ENCODE peak calls at places on chromosomes 12 and 14, in six cellular contexts. I, H, U, N, O and K are unnamed samples.

GRCh38 chr14:54662491-54663116 is 95.7 kb downstream of the SAMD4A start:
- DNase-seq in I (no peak), H (no peak), U (no peak), N (no peak), O (no peak), K (no peak)

GRCh38 chr12:122687091-122687490 is 16.1 kb downstream of the HCAR2 start:
- DNase-seq in I (peak), H (peak), U (no peak), N (no peak), O (no peak), K (no peak)

GRCh38 chr12:42790761-42791151 is 201.2 kb upstream of the PRICKLE1 start:
- DNase-seq in I (peak), H (no peak), U (no peak), N (no peak), O (peak), K (peak)

GRCh38 chr12:4379410-4379809 is at the start of gene FGF23:
- DNase-seq in I (peak), H (no peak), U (no peak), N (no peak), O (peak), K (no peak)

GRCh38 chr12:109687250-109687649 is 26.4 kb upstream of the FAM222A start:
- DNase-seq in I (no peak), H (no peak), U (no peak), N (no peak), O (no peak), K (no peak)

GRCh38 chr12:21054334-21054733 is 76.7 kb upstream of the SLCO1B1 start:
- DNase-seq in I (no peak), H (no peak), U (no peak), N (peak), O (no peak), K (no peak)

GRCh38 chr12:121530600-121531355 is 50.0 kb downstream of the KDM2B start:
- DNase-seq in I (peak), H (peak), U (no peak), N (peak), O (peak), K (no peak)

GRCh38 chr14:96783306-96784224 is 13.6 kb upstream of the VRK1 start:
- DNase-seq in I (no peak), H (no peak), U (no peak), N (no peak), O (peak), K (no peak)

GRCh38 chr14:59032821-59033220 is 155.6 kb upstream of the DAAM1 start:
- DNase-seq in I (no peak), H (no peak), U (no peak), N (no peak), O (no peak), K (no peak)

GRCh38 chr12:5481645-5482044 is 49.7 kb downstream of the NTF3 start:
- DNase-seq in I (no peak), H (no peak), U (no peak), N (no peak), O (no peak), K (no peak)

GRCh38 chr12:81252228-81252627 is 174.3 kb downstream of the ACSS3 start:
- DNase-seq in I (no peak), H (no peak), U (no peak), N (no peak), O (peak), K (no peak)

GRCh38 chr14:90849787-90850444 is 33.7 kb upstream of the TTC7B start:
- DNase-seq in I (no peak), H (no peak), U (no peak), N (no peak), O (no peak), K (no peak)

GRCh38 chr12:79444089-79444488 is 246.7 kb downstream of the PAWR start:
- DNase-seq in I (peak), H (no peak), U (no peak), N (no peak), O (peak), K (no peak)

GRCh38 chr12:85920324-85920947 is 46.3 kb downstream of the NTS start:
- DNase-seq in I (peak), H (no peak), U (no peak), N (no peak), O (peak), K (peak)

GRCh38 chr12:48045061-48045846 is 41.0 kb upstream of the COL2A1 start:
- DNase-seq in I (no peak), H (no peak), U (no peak), N (no peak), O (no peak), K (no peak)

GRCh38 chr12:64296301-64296700 is 74.2 kb upstream of the KICS2 start:
- DNase-seq in I (no peak), H (no peak), U (no peak), N (no peak), O (no peak), K (no peak)

GRCh38 chr12:124881123-124881522 is 17.5 kb upstream of the SCARB1 start:
- DNase-seq in I (no peak), H (no peak), U (no peak), N (no peak), O (no peak), K (no peak)

GRCh38 chr12:20463920-20464524 is 95.7 kb downstream of the PDE3A start:
- DNase-seq in I (peak), H (no peak), U (no peak), N (no peak), O (peak), K (peak)

GRCh38 chr12:30795660-30796507 is 41.1 kb upstream of the CAPRIN2 start:
- DNase-seq in I (peak), H (peak), U (peak), N (peak), O (peak), K (peak)

GRCh38 chr12:94172973-94173372 is 24.6 kb downstream of the PLXNC1 start:
- DNase-seq in I (peak), H (peak), U (no peak), N (peak), O (peak), K (no peak)

GRCh38 chr12:11746024-11746771 is 96.7 kb downstream of the ETV6 start:
- DNase-seq in I (peak), H (no peak), U (no peak), N (no peak), O (peak), K (no peak)

GRCh38 chr12:68352067-68352466 is 19.9 kb upstream of the MDM1 start:
- DNase-seq in I (peak), H (no peak), U (no peak), N (no peak), O (peak), K (peak)

GRCh38 chr14:64391986-64392385 is 3.8 kb downstream of the MTHFD1 start:
- DNase-seq in I (no peak), H (no peak), U (no peak), N (no peak), O (no peak), K (no peak)

GRCh38 chr12:131912526-131913274 is 16.4 kb upstream of the PUS1 start:
- DNase-seq in I (peak), H (peak), U (no peak), N (peak), O (peak), K (peak)

GRCh38 chr12:104565606-104566243 is 109.0 kb downstream of the CHST11 start:
- DNase-seq in I (peak), H (no peak), U (no peak), N (no peak), O (peak), K (peak)

GRCh38 chr12:51980051-51980808 is 26.5 kb upstream of the TAMALIN start:
- DNase-seq in I (peak), H (peak), U (peak), N (peak), O (peak), K (peak)

GRCh38 chr12:124715121-124715990 is 147.9 kb upstream of the NCOR2 start:
- DNase-seq in I (peak), H (no peak), U (no peak), N (no peak), O (peak), K (no peak)

GRCh38 chr12:112905451-112906089 is 1.2 kb upstream of the OAS1 start:
- DNase-seq in I (no peak), H (peak), U (no peak), N (no peak), O (no peak), K (no peak)

GRCh38 chr12:85923767-85924331 is 49.8 kb downstream of the NTS start:
- DNase-seq in I (peak), H (no peak), U (no peak), N (no peak), O (peak), K (no peak)